ENCODE peak calls at places on chromosomes 1 and 21, in five cellular contexts. L, Q, E, X and K are unnamed samples.

GRCh38 chr1:7224081-7224534 is 438.9 kb downstream of the CAMTA1 start:
- DNase-seq in E (no peak), X (no peak), Q (peak; percentile 67), L (no peak), K (peak; percentile 91)

GRCh38 chr1:180424848-180425457 is 77.4 kb downstream of the ACBD6 start:
- DNase-seq in E (no peak), L (no peak), X (no peak), Q (peak; percentile 21), K (no peak)

GRCh38 chr1:155010211-155010918 is 7.8 kb downstream of the ZBTB7B start:
- DNase-seq in L (no peak), Q (peak; percentile 80), X (no peak), E (no peak), K (no peak)

GRCh38 chr1:208254862-208255261 is 10.7 kb upstream of the PLXNA2 start:
- DNase-seq in L (no peak), Q (no peak), X (peak; percentile 91), E (no peak), K (no peak)

GRCh38 chr1:101757985-101758384 is 238.7 kb downstream of the OLFM3 start:
- DNase-seq in X (no peak), E (no peak), L (no peak), Q (no peak), K (no peak)

GRCh38 chr1:199747984-199748383 is 279.5 kb upstream of the NR5A2 start:
- DNase-seq in Q (no peak), X (no peak), E (no peak), L (no peak), K (no peak)

GRCh38 chr1:63920154-63921117 is 146.6 kb downstream of the ROR1 start:
- DNase-seq in Q (no peak), E (no peak), L (no peak), X (peak; percentile 99), K (peak; percentile 50)

GRCh38 chr1:230801441-230801840 is 54.3 kb downstream of the CAPN9 start:
- DNase-seq in Q (no peak), X (no peak), L (no peak), E (no peak), K (no peak)

GRCh38 chr1:115377411-115377810 is 39.4 kb upstream of the NGF start:
- DNase-seq in E (no peak), L (no peak), Q (no peak), X (peak; percentile 31), K (no peak)

GRCh38 chr1:111880866-111881837 is 108.3 kb downstream of the KCND3 start:
- DNase-seq in L (no peak), Q (peak; percentile 44), X (no peak), E (no peak), K (no peak)

GRCh38 chr1:212309967-212310366 is 24.8 kb downstream of the PPP2R5A start:
- DNase-seq in Q (no peak), X (no peak), L (no peak), E (no peak), K (no peak)

GRCh38 chr1:226123212-226123560 is 60.7 kb downstream of the H3-3A start:
- DNase-seq in X (no peak), L (no peak), Q (no peak), E (no peak), K (no peak)

GRCh38 chr21:44911384-44912157 is 9.1 kb downstream of the ITGB2 start:
- DNase-seq in X (no peak), L (peak; percentile 89), E (no peak), Q (no peak), K (peak; percentile 40)

GRCh38 chr1:6440198-6441126 is 15.9 kb downstream of the ESPN start:
- DNase-seq in E (no peak), Q (peak; percentile 89), L (no peak), X (peak; percentile 43), K (peak; percentile 67)

GRCh38 chr1:54708385-54708784 is 7.3 kb upstream of the TTC4 start:
- DNase-seq in X (no peak), Q (no peak), L (no peak), E (no peak), K (no peak)

GRCh38 chr1:193558491-193559028 is 372.1 kb upstream of the B3GALT2 start:
- DNase-seq in Q (no peak), E (no peak), L (no peak), X (peak; percentile 91), K (peak; percentile 97)

GRCh38 chr1:174023438-174023837 is 1.3 kb upstream of the RC3H1 start:
- DNase-seq in E (no peak), Q (peak; percentile 78), L (no peak), X (peak; percentile 50), K (no peak)

GRCh38 chr1:210815641-210816040 is 318.3 kb downstream of the KCNH1 start:
- DNase-seq in E (no peak), L (no peak), Q (no peak), X (no peak), K (no peak)

GRCh38 chr1:241641748-241642592 is 1.8 kb upstream of the CHML start:
- DNase-seq in L (no peak), Q (no peak), E (no peak), X (peak; percentile 66), K (no peak)

GRCh38 chr1:243712242-243712641 is 137.8 kb downstream of the AKT3 start:
- DNase-seq in Q (no peak), E (no peak), L (no peak), X (no peak), K (no peak)

GRCh38 chr1:223720987-223721591 is 8.8 kb downstream of the CAPN2 start:
- DNase-seq in Q (no peak), L (no peak), X (peak; percentile 91), E (no peak), K (peak; percentile 64)

GRCh38 chr1:153842006-153842471 is 66.8 kb downstream of the SLC27A3 start:
- DNase-seq in Q (no peak), L (no peak), E (no peak), X (peak; percentile 40), K (no peak)

GRCh38 chr1:112389689-112390088 is 6.3 kb upstream of the CTTNBP2NL start:
- DNase-seq in L (no peak), X (peak; percentile 37), Q (no peak), E (no peak), K (no peak)

GRCh38 chr1:10504259-10504658 is 29.5 kb downstream of the PEX14 start:
- DNase-seq in Q (no peak), L (no peak), E (no peak), X (no peak), K (no peak)

GRCh38 chr1:175537571-175537970 is 205.8 kb downstream of the TNR start:
- DNase-seq in Q (peak; percentile 52), L (no peak), E (no peak), X (no peak), K (no peak)

GRCh38 chr1:188706742-188707141 is 1770.9 kb downstream of the BRINP3 start:
- DNase-seq in E (peak; percentile 61), Q (no peak), X (peak; percentile 91), L (no peak), K (no peak)

GRCh38 chr1:119673171-119673940 is 25.3 kb upstream of the ZNF697 start:
- DNase-seq in E (no peak), Q (no peak), L (no peak), X (peak; percentile 64), K (no peak)

GRCh38 chr1:67306547-67306946 is 1.1 kb upstream of the IL12RB2 start:
- DNase-seq in L (no peak), X (no peak), E (no peak), Q (no peak), K (no peak)

GRCh38 chr21:21052672-21053071 is 54.5 kb downstream of the NCAM2 start:
- DNase-seq in L (no peak), Q (no peak), E (no peak), X (no peak), K (no peak)

GRCh38 chr1:19079983-19080472 is 123.6 kb upstream of the IFFO2 start:
- DNase-seq in E (no peak), X (peak; percentile 23), Q (no peak), L (no peak), K (no peak)

GRCh38 chr1:44817771-44818495 is 9.6 kb downstream of the BTBD19 start:
- DNase-seq in X (no peak), Q (no peak), E (no peak), L (no peak), K (no peak)

GRCh38 chr1:32151319-32151787 is 28.1 kb upstream of the TXLNA start:
- DNase-seq in E (no peak), Q (peak; percentile 48), L (no peak), X (peak; percentile 78), K (peak; percentile 55)

GRCh38 chr21:41747943-41748738 is 18.7 kb downstream of the RIPK4 start:
- DNase-seq in E (no peak), Q (no peak), L (no peak), X (no peak), K (no peak)

GRCh38 chr21:41750532-41751151 is 16.2 kb downstream of the RIPK4 start:
- DNase-seq in Q (no peak), E (no peak), L (no peak), X (no peak), K (peak; percentile 94)

GRCh38 chr21:41750051-41750450 is 16.8 kb downstream of the RIPK4 start:
- DNase-seq in E (no peak), X (no peak), Q (no peak), L (no peak), K (peak; percentile 73)

GRCh38 chr21:41751621-41752020 is 15.2 kb downstream of the RIPK4 start:
- DNase-seq in Q (no peak), L (peak; percentile 66), X (no peak), E (no peak), K (no peak)

GRCh38 chr21:41749286-41749685 is 17.6 kb downstream of the RIPK4 start:
- DNase-seq in X (no peak), L (no peak), Q (no peak), E (no peak), K (no peak)
- H3K36me3 ChIP-seq in X (no peaks in the 10 kb centered on the region), L (no peaks in the 10 kb centered on the region), Q (peaks cover 26% of the 10 kb centered on the region), E (peaks cover 26% of the 10 kb centered on the region), K (no peaks in the 10 kb centered on the region)

GRCh38 chr1:93980320-93980744 is 71.1 kb upstream of the GCLM start:
- DNase-seq in L (no peak), X (peak; percentile 40), Q (peak; percentile 68), E (no peak), K (no peak)
- H3K4me3 ChIP-seq in L (no peak overlapping the region), X (no peak overlapping the region), Q (peak overlapping the region; percentile 21), E (no peak overlapping the region), K (no peak overlapping the region)

DNA sequence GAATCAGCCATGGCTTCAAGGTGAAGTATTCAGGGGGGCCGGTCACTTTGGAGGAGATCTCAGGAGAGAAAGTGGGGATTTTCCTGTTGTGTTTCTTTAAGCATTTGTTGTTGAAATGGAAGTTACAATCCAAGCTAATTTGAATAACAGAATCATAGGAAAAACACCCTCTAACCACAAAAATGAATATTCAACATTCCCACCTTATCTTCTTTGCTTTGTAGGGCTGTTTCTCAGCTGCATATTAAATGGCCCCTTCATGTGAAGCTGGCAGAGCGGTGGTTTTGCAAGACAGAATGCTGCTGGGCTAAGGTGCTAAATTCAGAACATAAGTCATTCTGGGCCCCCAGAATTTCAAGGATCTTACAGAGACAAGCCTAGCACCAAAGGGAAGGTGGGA is 279.0 kb downstream of the RRAGC start:
- DNase-seq in E (no peak), Q (no peak), L (no peak), X (peak; percentile 63), K (no peak)
- H3K27me3 ChIP-seq in E (peaks cover 20% of the 10 kb centered on the region), Q (peaks cover 17% of the 10 kb centered on the region), L (peaks cover 31% of the 10 kb centered on the region), X (no peaks in the 10 kb centered on the region), K (no peaks in the 10 kb centered on the region)

DNA sequence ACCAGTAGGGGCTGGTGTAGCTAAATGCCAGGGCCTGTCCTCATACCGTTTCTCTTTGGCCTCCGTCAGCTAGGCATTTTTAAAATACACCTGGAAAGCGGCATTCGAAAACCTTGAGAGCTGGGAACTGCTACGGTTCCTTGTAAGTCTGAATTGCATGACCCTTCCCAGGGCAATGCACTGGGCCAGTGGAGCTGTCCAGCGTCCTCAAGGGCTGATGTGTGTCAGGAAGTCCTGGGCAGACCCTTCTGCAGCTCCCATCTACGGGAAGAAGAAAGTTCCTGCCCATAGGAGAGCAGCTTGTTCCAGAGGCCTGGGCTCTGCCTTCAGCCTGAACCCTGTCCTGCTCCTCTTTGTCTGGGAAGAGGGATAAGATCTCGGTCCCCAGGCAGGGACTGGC is 34.1 kb downstream of the UBASH3A start:
- DNase-seq in X (no peak), L (peak; percentile 19), Q (no peak), E (no peak), K (no peak)
- H3K36me3 ChIP-seq in X (no peaks in the 10 kb centered on the region), L (no peaks in the 10 kb centered on the region), Q (no peaks in the 10 kb centered on the region), E (no peaks in the 10 kb centered on the region), K (no peaks in the 10 kb centered on the region)